ENCODE peak calls at places on chromosomes 3 and 15, in four cellular contexts. N is stimulated activated CD8-positive, alpha-beta memory T cell treated with anti-CD3 and anti-CD28 coated beads, Interleukin-7, amount 100 ng/mL, for 24 hours; J is activated CD8-positive, alpha-beta memory T cell treated with anti-CD3 and anti-CD28 coated beads, Interleukin-2, amount 50 U/mL, for 4 hours; V is nephron progenitor cell. G is an unnamed sample.

GRCh38 chr3:108090701-108091497 is at the start of gene CD47:
- DNase-seq in N (peak), J (peak), V (peak), G (peak)

GRCh38 chr15:47364671-47365141 is 352.6 kb upstream of the SEMA6D start:
- DNase-seq in N (no peak), J (no peak), V (no peak), G (no peak)

GRCh38 chr15:65550681-65551098 is 20.4 kb downstream of the HACD3 start:
- DNase-seq in N (no peak), J (no peak), V (no peak), G (no peak)

GRCh38 chr3:123740391-123740822 is 143.7 kb downstream of the MYLK start:
- DNase-seq in N (no peak), J (no peak), V (no peak), G (no peak)

GRCh38 chr15:87213646-87214045 is 1042.9 kb downstream of the NTRK3 start:
- DNase-seq in N (no peak), J (no peak), V (no peak), G (no peak)

GRCh38 chr3:32577621-32578556 is 7.2 kb upstream of the DYNC1LI1 start:
- DNase-seq in N (no peak), J (no peak), V (no peak), G (peak)

GRCh38 chr3:176275113-176275512 is 922.2 kb downstream of the TBL1XR1 start:
- DNase-seq in N (no peak), J (no peak), V (no peak), G (no peak)

GRCh38 chr3:101803939-101804338 is 24.9 kb downstream of the NXPE3 start:
- DNase-seq in N (no peak), J (no peak), V (no peak), G (no peak)

GRCh38 chr15:74790080-74790916 is 8.4 kb downstream of the CSK start:
- DNase-seq in N (no peak), J (no peak), V (no peak), G (peak)

GRCh38 chr15:65730560-65731172 is 61.4 kb downstream of the DENND4A start:
- DNase-seq in N (no peak), J (no peak), V (no peak), G (no peak)

GRCh38 chr3:66106788-66107187 is 68.1 kb upstream of the MAGI1 start:
- DNase-seq in N (no peak), J (no peak), V (no peak), G (no peak)

GRCh38 chr3:43477600-43477999 is 144.2 kb downstream of the ANO10 start:
- DNase-seq in N (peak), J (peak), V (no peak), G (no peak)

GRCh38 chr3:121483290-121483689 is 62.5 kb downstream of the POLQ start:
- DNase-seq in N (no peak), J (no peak), V (no peak), G (no peak)

GRCh38 chr15:69522361-69522760 is 69.7 kb downstream of the RPLP1 start:
- DNase-seq in N (no peak), J (no peak), V (no peak), G (no peak)

GRCh38 chr15:38683382-38684242 is 119.0 kb upstream of the RASGRP1 start:
- DNase-seq in N (no peak), J (peak), V (peak), G (peak)

GRCh38 chr3:62233065-62233464 is 140.3 kb downstream of the FEZF2 start:
- DNase-seq in N (no peak), J (no peak), V (no peak), G (no peak)

GRCh38 chr15:66400351-66400774 is 13.7 kb downstream of the MAP2K1 start:
- DNase-seq in N (no peak), J (no peak), V (no peak), G (no peak)

GRCh38 chr3:14989943-14990753 is 42.8 kb downstream of the NR2C2 start:
- DNase-seq in N (no peak), J (no peak), V (peak), G (no peak)

GRCh38 chr15:45641374-45641778 is 6.5 kb downstream of the SQOR start:
- DNase-seq in N (no peak), J (no peak), V (no peak), G (no peak)

GRCh38 chr15:50744601-50745000 is 20.9 kb downstream of the SPPL2A start:
- DNase-seq in N (no peak), J (no peak), V (no peak), G (no peak)

GRCh38 chr15:72751751-72752455 is 31.7 kb downstream of the ADPGK start:
- DNase-seq in N (no peak), J (no peak), V (no peak), G (peak)

GRCh38 chr3:38382506-38383080 is 36.0 kb downstream of the XYLB start:
- DNase-seq in N (no peak), J (no peak), V (no peak), G (no peak)

GRCh38 chr15:67085818-67086649 is 20.6 kb downstream of the SMAD3 start:
- DNase-seq in N (no peak), J (no peak), V (no peak), G (peak)